ENCODE peak calls at places on chromosomes 2 and 18, in ten cellular contexts. One of them, this sample, is unnamed.

GRCh38 chr18:58886864-58887612 is 22.4 kb downstream of the ZNF532 start:
- DNase-seq in dorsolateral prefrontal cortex: no peak
- DNase-seq in mucosa of descending colon: no peak
- DNase-seq in suprapubic skin: peak
- DNase-seq in AG09309: no peak
- DNase-seq in Panc1: no peak
- DNase-seq in stomach: no peak
- DNase-seq in astrocyte of the cerebellum: no peak
- DNase-seq in astrocyte of the spinal cord: no peak
- DNase-seq in bronchial epithelial cell: no peak
- DNase-seq in this sample: peak

GRCh38 chr2:226649871-226650660 is 149.6 kb downstream of the IRS1 start:
- DNase-seq in dorsolateral prefrontal cortex: peak
- DNase-seq in mucosa of descending colon: peak
- DNase-seq in suprapubic skin: peak
- DNase-seq in AG09309: peak
- DNase-seq in Panc1: peak
- DNase-seq in stomach: peak
- DNase-seq in astrocyte of the cerebellum: peak
- DNase-seq in astrocyte of the spinal cord: peak
- DNase-seq in bronchial epithelial cell: peak
- DNase-seq in this sample: peak

GRCh38 chr2:9539530-9539929 is 16.1 kb downstream of the ADAM17 start:
- DNase-seq in dorsolateral prefrontal cortex: no peak
- DNase-seq in mucosa of descending colon: no peak
- DNase-seq in suprapubic skin: no peak
- DNase-seq in AG09309: no peak
- DNase-seq in Panc1: no peak
- DNase-seq in stomach: no peak
- DNase-seq in astrocyte of the cerebellum: no peak
- DNase-seq in astrocyte of the spinal cord: peak
- DNase-seq in bronchial epithelial cell: no peak
- DNase-seq in this sample: no peak

GRCh38 chr2:120520929-120521912 is 175.3 kb downstream of the INHBB start:
- DNase-seq in dorsolateral prefrontal cortex: no peak
- DNase-seq in mucosa of descending colon: peak
- DNase-seq in suprapubic skin: no peak
- DNase-seq in AG09309: no peak
- DNase-seq in Panc1: peak
- DNase-seq in stomach: peak
- DNase-seq in astrocyte of the cerebellum: no peak
- DNase-seq in astrocyte of the spinal cord: peak
- DNase-seq in bronchial epithelial cell: peak
- DNase-seq in this sample: peak

GRCh38 chr2:55224761-55225261 is 7.3 kb downstream of the CLHC1 start:
- DNase-seq in dorsolateral prefrontal cortex: no peak
- DNase-seq in mucosa of descending colon: peak
- DNase-seq in suprapubic skin: no peak
- DNase-seq in AG09309: no peak
- DNase-seq in Panc1: no peak
- DNase-seq in stomach: no peak
- DNase-seq in astrocyte of the cerebellum: no peak
- DNase-seq in astrocyte of the spinal cord: no peak
- DNase-seq in bronchial epithelial cell: no peak
- DNase-seq in this sample: no peak

GRCh38 chr18:62897153-62897552 is 181.8 kb downstream of the PHLPP1 start:
- DNase-seq in dorsolateral prefrontal cortex: no peak
- DNase-seq in mucosa of descending colon: no peak
- DNase-seq in suprapubic skin: no peak
- DNase-seq in AG09309: peak
- DNase-seq in Panc1: no peak
- DNase-seq in stomach: no peak
- DNase-seq in astrocyte of the cerebellum: no peak
- DNase-seq in astrocyte of the spinal cord: peak
- DNase-seq in bronchial epithelial cell: peak
- DNase-seq in this sample: no peak

GRCh38 chr2:230868151-230868946 is 3.6 kb downstream of the ITM2C start:
- DNase-seq in dorsolateral prefrontal cortex: no peak
- DNase-seq in mucosa of descending colon: no peak
- DNase-seq in suprapubic skin: no peak
- DNase-seq in AG09309: no peak
- DNase-seq in Panc1: no peak
- DNase-seq in stomach: peak
- DNase-seq in astrocyte of the cerebellum: no peak
- DNase-seq in astrocyte of the spinal cord: peak
- DNase-seq in bronchial epithelial cell: no peak
- DNase-seq in this sample: no peak

GRCh38 chr2:224354631-224355211 is 47.2 kb downstream of the FAM124B start:
- DNase-seq in dorsolateral prefrontal cortex: no peak
- DNase-seq in mucosa of descending colon: no peak
- DNase-seq in suprapubic skin: no peak
- DNase-seq in AG09309: no peak
- DNase-seq in Panc1: no peak
- DNase-seq in stomach: no peak
- DNase-seq in astrocyte of the cerebellum: no peak
- DNase-seq in astrocyte of the spinal cord: no peak
- DNase-seq in bronchial epithelial cell: no peak
- DNase-seq in this sample: no peak

GRCh38 chr2:40844353-40845277 is 392.7 kb upstream of the SLC8A1 start:
- DNase-seq in dorsolateral prefrontal cortex: no peak
- DNase-seq in mucosa of descending colon: no peak
- DNase-seq in suprapubic skin: no peak
- DNase-seq in AG09309: no peak
- DNase-seq in Panc1: no peak
- DNase-seq in stomach: no peak
- DNase-seq in astrocyte of the cerebellum: no peak
- DNase-seq in astrocyte of the spinal cord: peak
- DNase-seq in bronchial epithelial cell: peak
- DNase-seq in this sample: peak

GRCh38 chr18:52510139-52510538 is 170.1 kb downstream of the DCC start:
- DNase-seq in dorsolateral prefrontal cortex: no peak
- DNase-seq in mucosa of descending colon: no peak
- DNase-seq in suprapubic skin: no peak
- DNase-seq in AG09309: no peak
- DNase-seq in Panc1: no peak
- DNase-seq in stomach: no peak
- DNase-seq in astrocyte of the cerebellum: no peak
- DNase-seq in astrocyte of the spinal cord: no peak
- DNase-seq in bronchial epithelial cell: no peak
- DNase-seq in this sample: no peak

GRCh38 chr2:20231159-20231558 is 6.2 kb upstream of the SDC1 start:
- DNase-seq in dorsolateral prefrontal cortex: peak
- DNase-seq in mucosa of descending colon: peak
- DNase-seq in suprapubic skin: no peak
- DNase-seq in AG09309: no peak
- DNase-seq in Panc1: no peak
- DNase-seq in stomach: no peak
- DNase-seq in astrocyte of the cerebellum: no peak
- DNase-seq in astrocyte of the spinal cord: no peak
- DNase-seq in bronchial epithelial cell: no peak
- DNase-seq in this sample: no peak

GRCh38 chr2:130341562-130342019 is 1.1 kb upstream of the IMP4 start:
- DNase-seq in dorsolateral prefrontal cortex: no peak
- DNase-seq in mucosa of descending colon: no peak
- DNase-seq in suprapubic skin: no peak
- DNase-seq in AG09309: no peak
- DNase-seq in Panc1: no peak
- DNase-seq in stomach: no peak
- DNase-seq in astrocyte of the cerebellum: no peak
- DNase-seq in astrocyte of the spinal cord: no peak
- DNase-seq in bronchial epithelial cell: peak
- DNase-seq in this sample: no peak

GRCh38 chr2:74155830-74156229 is 8.1 kb upstream of the BOLA3 start:
- DNase-seq in dorsolateral prefrontal cortex: no peak
- DNase-seq in mucosa of descending colon: no peak
- DNase-seq in suprapubic skin: no peak
- DNase-seq in AG09309: no peak
- DNase-seq in Panc1: no peak
- DNase-seq in stomach: no peak
- DNase-seq in astrocyte of the cerebellum: no peak
- DNase-seq in astrocyte of the spinal cord: no peak
- DNase-seq in bronchial epithelial cell: no peak
- DNase-seq in this sample: no peak

GRCh38 chr18:55102508-55102907 is 143.2 kb upstream of the CCDC68 start:
- DNase-seq in dorsolateral prefrontal cortex: no peak
- DNase-seq in mucosa of descending colon: no peak
- DNase-seq in suprapubic skin: no peak
- DNase-seq in AG09309: no peak
- DNase-seq in Panc1: no peak
- DNase-seq in stomach: no peak
- DNase-seq in astrocyte of the cerebellum: no peak
- DNase-seq in astrocyte of the spinal cord: no peak
- DNase-seq in bronchial epithelial cell: no peak
- DNase-seq in this sample: no peak

GRCh38 chr2:151297882-151298281 is 8.4 kb upstream of the NMI start:
- DNase-seq in dorsolateral prefrontal cortex: no peak
- DNase-seq in mucosa of descending colon: no peak
- DNase-seq in suprapubic skin: no peak
- DNase-seq in AG09309: no peak
- DNase-seq in Panc1: no peak
- DNase-seq in stomach: no peak
- DNase-seq in astrocyte of the cerebellum: no peak
- DNase-seq in astrocyte of the spinal cord: no peak
- DNase-seq in bronchial epithelial cell: no peak
- DNase-seq in this sample: peak

GRCh38 chr2:139369423-139370409 is 589.5 kb upstream of the NXPH2 start:
- DNase-seq in dorsolateral prefrontal cortex: no peak
- DNase-seq in mucosa of descending colon: no peak
- DNase-seq in suprapubic skin: no peak
- DNase-seq in AG09309: no peak
- DNase-seq in Panc1: no peak
- DNase-seq in stomach: no peak
- DNase-seq in astrocyte of the cerebellum: no peak
- DNase-seq in astrocyte of the spinal cord: no peak
- DNase-seq in bronchial epithelial cell: no peak
- DNase-seq in this sample: no peak

GRCh38 chr2:129201636-129202035 is 777.8 kb upstream of the RAB6C start:
- DNase-seq in dorsolateral prefrontal cortex: no peak
- DNase-seq in mucosa of descending colon: no peak
- DNase-seq in suprapubic skin: no peak
- DNase-seq in AG09309: no peak
- DNase-seq in Panc1: no peak
- DNase-seq in stomach: no peak
- DNase-seq in astrocyte of the cerebellum: no peak
- DNase-seq in astrocyte of the spinal cord: no peak
- DNase-seq in bronchial epithelial cell: no peak
- DNase-seq in this sample: no peak

GRCh38 chr2:197461073-197461472 is 7.7 kb downstream of the COQ10B start:
- DNase-seq in dorsolateral prefrontal cortex: no peak
- DNase-seq in mucosa of descending colon: no peak
- DNase-seq in suprapubic skin: no peak
- DNase-seq in AG09309: no peak
- DNase-seq in Panc1: no peak
- DNase-seq in stomach: no peak
- DNase-seq in astrocyte of the cerebellum: no peak
- DNase-seq in astrocyte of the spinal cord: no peak
- DNase-seq in bronchial epithelial cell: peak
- DNase-seq in this sample: no peak

GRCh38 chr2:190382851-190383250 is 25.3 kb upstream of the MFSD6 start:
- DNase-seq in dorsolateral prefrontal cortex: no peak
- DNase-seq in mucosa of descending colon: no peak
- DNase-seq in suprapubic skin: no peak
- DNase-seq in AG09309: peak
- DNase-seq in Panc1: peak
- DNase-seq in stomach: no peak
- DNase-seq in astrocyte of the cerebellum: peak
- DNase-seq in astrocyte of the spinal cord: peak
- DNase-seq in bronchial epithelial cell: peak
- DNase-seq in this sample: no peak

GRCh38 chr2:35204881-35205280 is 1150.7 kb upstream of the CRIM1 start:
- DNase-seq in dorsolateral prefrontal cortex: no peak
- DNase-seq in mucosa of descending colon: no peak
- DNase-seq in suprapubic skin: no peak
- DNase-seq in AG09309: no peak
- DNase-seq in Panc1: no peak
- DNase-seq in stomach: no peak
- DNase-seq in astrocyte of the cerebellum: no peak
- DNase-seq in astrocyte of the spinal cord: no peak
- DNase-seq in bronchial epithelial cell: no peak
- DNase-seq in this sample: no peak

GRCh38 chr2:35204325-35204724 is 1151.3 kb upstream of the CRIM1 start:
- DNase-seq in dorsolateral prefrontal cortex: no peak
- DNase-seq in mucosa of descending colon: no peak
- DNase-seq in suprapubic skin: no peak
- DNase-seq in AG09309: no peak
- DNase-seq in Panc1: no peak
- DNase-seq in stomach: no peak
- DNase-seq in astrocyte of the cerebellum: no peak
- DNase-seq in astrocyte of the spinal cord: no peak
- DNase-seq in bronchial epithelial cell: no peak
- DNase-seq in this sample: no peak

GRCh38 chr2:35199298-35199697 is 1156.3 kb upstream of the CRIM1 start:
- DNase-seq in dorsolateral prefrontal cortex: no peak
- DNase-seq in mucosa of descending colon: no peak
- DNase-seq in suprapubic skin: no peak
- DNase-seq in AG09309: no peak
- DNase-seq in Panc1: no peak
- DNase-seq in stomach: no peak
- DNase-seq in astrocyte of the cerebellum: no peak
- DNase-seq in astrocyte of the spinal cord: no peak
- DNase-seq in bronchial epithelial cell: no peak
- DNase-seq in this sample: no peak
- TF ChIP-seq CTCF in dorsolateral prefrontal cortex: no peak
- TF ChIP-seq CTCF in mucosa of descending colon: no peak
- TF ChIP-seq CTCF in suprapubic skin: no peak
- TF ChIP-seq CTCF in AG09309: no peak
- TF ChIP-seq CTCF in Panc1: no peak
- TF ChIP-seq CTCF in stomach: no peak
- TF ChIP-seq CTCF in astrocyte of the cerebellum: no peak
- TF ChIP-seq CTCF in astrocyte of the spinal cord: no peak
- TF ChIP-seq CTCF in bronchial epithelial cell: no peak
- TF ChIP-seq CTCF in this sample: no peak

GRCh38 chr2:51027968-51028367 is 4.0 kb downstream of the NRXN1 start:
- DNase-seq in dorsolateral prefrontal cortex: no peak
- DNase-seq in mucosa of descending colon: peak
- DNase-seq in suprapubic skin: no peak
- DNase-seq in AG09309: no peak
- DNase-seq in Panc1: no peak
- DNase-seq in stomach: no peak
- DNase-seq in astrocyte of the cerebellum: no peak
- DNase-seq in astrocyte of the spinal cord: no peak
- DNase-seq in bronchial epithelial cell: no peak
- DNase-seq in this sample: no peak
- H3K4me3 ChIP-seq in dorsolateral prefrontal cortex: peak
- H3K4me3 ChIP-seq in mucosa of descending colon: no peak
- H3K4me3 ChIP-seq in suprapubic skin: no peak
- H3K4me3 ChIP-seq in AG09309: no peak
- H3K4me3 ChIP-seq in Panc1: no peak
- H3K4me3 ChIP-seq in stomach: no peak
- H3K4me3 ChIP-seq in astrocyte of the cerebellum: no peak
- H3K4me3 ChIP-seq in astrocyte of the spinal cord: no peak
- H3K4me3 ChIP-seq in bronchial epithelial cell: no peak
- H3K4me3 ChIP-seq in this sample: no peak

GRCh38 chr2:18883626-18884456 is 294.5 kb upstream of the NT5C1B start:
- DNase-seq in dorsolateral prefrontal cortex: no peak
- DNase-seq in mucosa of descending colon: no peak
- DNase-seq in suprapubic skin: no peak
- DNase-seq in AG09309: no peak
- DNase-seq in Panc1: no peak
- DNase-seq in stomach: no peak
- DNase-seq in astrocyte of the cerebellum: no peak
- DNase-seq in astrocyte of the spinal cord: peak
- DNase-seq in bronchial epithelial cell: peak
- DNase-seq in this sample: no peak
- TF ChIP-seq CTCF in dorsolateral prefrontal cortex: no peak
- TF ChIP-seq CTCF in mucosa of descending colon: no peak
- TF ChIP-seq CTCF in suprapubic skin: no peak
- TF ChIP-seq CTCF in AG09309: peak
- TF ChIP-seq CTCF in Panc1: peak
- TF ChIP-seq CTCF in stomach: no peak
- TF ChIP-seq CTCF in astrocyte of the cerebellum: peak
- TF ChIP-seq CTCF in astrocyte of the spinal cord: peak
- TF ChIP-seq CTCF in bronchial epithelial cell: peak
- TF ChIP-seq CTCF in this sample: no peak

GRCh38 chr2:121699421-121700328 is 37.0 kb downstream of the NIFK start:
- DNase-seq in dorsolateral prefrontal cortex: no peak
- DNase-seq in mucosa of descending colon: peak
- DNase-seq in suprapubic skin: peak
- DNase-seq in AG09309: peak
- DNase-seq in Panc1: peak
- DNase-seq in stomach: peak
- DNase-seq in astrocyte of the cerebellum: no peak
- DNase-seq in astrocyte of the spinal cord: peak
- DNase-seq in bronchial epithelial cell: peak
- DNase-seq in this sample: peak
- H3K4me3 ChIP-seq in dorsolateral prefrontal cortex: no peak
- H3K4me3 ChIP-seq in mucosa of descending colon: no peak
- H3K4me3 ChIP-seq in suprapubic skin: no peak
- H3K4me3 ChIP-seq in AG09309: no peak
- H3K4me3 ChIP-seq in Panc1: peak
- H3K4me3 ChIP-seq in stomach: no peak
- H3K4me3 ChIP-seq in astrocyte of the cerebellum: no peak
- H3K4me3 ChIP-seq in astrocyte of the spinal cord: no peak
- H3K4me3 ChIP-seq in bronchial epithelial cell: no peak
- H3K4me3 ChIP-seq in this sample: peak

This sample was measured in HL-60.